ENCODE peak calls at places on chromosomes 1 and 21, in eight cellular contexts. D is AG04450; F is T-helper 17 cell; X is NCI-H2081; C is osteocyte; I is activated CD8-positive, alpha-beta memory T cell treated with anti-CD3 and anti-CD28 coated beads, Interleukin-2, amount 50 U/mL, for 48 hours; K is right cardiac atrium; S is anterior cingulate cortex. G is an unnamed sample.

GRCh38 chr1:223794040-223794880 is 51.5 kb downstream of the TP53BP2 start:
- DNase-seq in D (no peak), F (no peak), X (no peak), C (no peak), I (no peak), K (no peak), S (no peak), G (no peak)

GRCh38 chr1:147624529-147624928 is 45.8 kb downstream of the ACP6 start:
- DNase-seq in D (no peak), F (no peak), X (no peak), C (no peak), I (no peak), K (no peak), S (no peak), G (no peak)

GRCh38 chr1:15515026-15515663 is 8.9 kb downstream of the CASP9 start:
- DNase-seq in D (no peak), F (no peak), X (no peak), C (no peak), I (no peak), K (no peak), S (no peak), G (no peak)

GRCh38 chr1:158098256-158098655 is 82.4 kb upstream of the CD1D start:
- DNase-seq in D (no peak), F (no peak), X (no peak), C (no peak), I (no peak), K (no peak), S (no peak), G (no peak)

GRCh38 chr1:10823000-10823401 is 26.6 kb upstream of the CASZ1 start:
- DNase-seq in D (no peak), F (no peak), X (no peak), C (no peak), I (no peak), K (peak), S (no peak), G (no peak)

GRCh38 chr1:211036701-211037494 is 97.0 kb downstream of the KCNH1 start:
- DNase-seq in D (peak), F (no peak), X (no peak), C (no peak), I (no peak), K (no peak), S (peak), G (no peak)

GRCh38 chr21:39159342-39160063 is 23.7 kb downstream of the PSMG1 start:
- DNase-seq in D (peak), F (no peak), X (no peak), C (no peak), I (no peak), K (no peak), S (no peak), G (no peak)

GRCh38 chr1:91759076-91759475 is 126.9 kb downstream of the TGFBR3 start:
- DNase-seq in D (no peak), F (no peak), X (no peak), C (no peak), I (no peak), K (no peak), S (no peak), G (no peak)

GRCh38 chr21:27320868-27321267 is 354.0 kb upstream of the ADAMTS5 start:
- DNase-seq in D (no peak), F (no peak), X (no peak), C (no peak), I (no peak), K (no peak), S (no peak), G (no peak)

G was measured in NCI-H748 treated with DMSO at 0.1 percent for 48 hours.